ENCODE peak calls at places on chromosomes 4 and X, in nine cellular contexts. P is fibroblast of lung, J is heart right ventricle, N is MM.1S, Y is IMR-90, T is esophagus squamous epithelium, W is psoas muscle, X is epithelial cell of esophagus, D is epithelial cell of proximal tubule. Q is an unnamed sample.

GRCh38 chrX:154136627-154137161 is 7.3 kb upstream of the OPN1LW start:
- DNase-seq in T (no peak), P (peak), Y (peak), X (peak), D (no peak), W (peak), J (peak), N (peak), Q (no peak)

GRCh38 chr4:48538358-48538757 is 48.3 kb downstream of the ZAR1 start:
- DNase-seq in X (no peak), D (no peak), J (no peak), P (no peak), Y (no peak), W (no peak), N (no peak), T (no peak), Q (no peak)

GRCh38 chr4:176413171-176413570 is 93.4 kb downstream of the SPCS3 start:
- DNase-seq in P (no peak), X (no peak), W (no peak), J (no peak), D (no peak), Y (no peak), T (no peak), N (no peak), Q (no peak)

GRCh38 chr4:176002007-176002623 is 63.5 kb upstream of the WDR17 start:
- DNase-seq in J (peak), D (no peak), N (peak), P (peak), Y (no peak), T (no peak), W (peak), X (peak), Q (no peak)

GRCh38 chr4:14566518-14566917 is 435.8 kb upstream of the CPEB2 start:
- DNase-seq in X (no peak), N (peak), J (no peak), D (no peak), P (peak), Y (peak), T (no peak), W (no peak), Q (no peak)

GRCh38 chr4:2291705-2292651 is 30.1 kb upstream of the MXD4 start:
- DNase-seq in P (no peak), D (no peak), W (peak), Y (no peak), J (no peak), N (no peak), T (no peak), X (no peak), Q (no peak)

GRCh38 chr4:5839751-5840674 is 52.9 kb downstream of the CRMP1 start:
- DNase-seq in Y (no peak), W (peak), P (no peak), X (no peak), D (no peak), N (no peak), T (no peak), J (peak), Q (no peak)

GRCh38 chr4:47075241-47075640 is 43.9 kb downstream of the GABRB1 start:
- DNase-seq in W (no peak), P (peak), Y (peak), T (no peak), J (no peak), D (no peak), N (peak), X (peak), Q (no peak)

GRCh38 chr4:82268050-82268825 is 105.6 kb downstream of the HNRNPD start:
- DNase-seq in X (peak), Y (peak), N (peak), W (peak), D (peak), T (no peak), P (peak), J (peak), Q (peak)

GRCh38 chrX:142998447-142999208 is 27.1 kb upstream of the SPANXN4 start:
- DNase-seq in Y (no peak), T (no peak), W (no peak), X (no peak), N (no peak), J (no peak), D (no peak), P (no peak), Q (no peak)

GRCh38 chrX:56812515-56813105 is 83.6 kb downstream of the NBDY start:
- DNase-seq in D (no peak), Y (no peak), T (no peak), N (peak), P (no peak), W (no peak), X (peak), J (no peak), Q (no peak)

GRCh38 chrX:153438522-153438921 is 7.3 kb downstream of the TREX2 start:
- DNase-seq in T (no peak), P (peak), W (no peak), X (peak), Y (peak), J (no peak), N (no peak), D (no peak), Q (no peak)

GRCh38 chrX:112698946-112699345 is 19.2 kb upstream of the LHFPL1 start:
- DNase-seq in X (no peak), P (no peak), W (no peak), T (no peak), N (no peak), D (no peak), Y (no peak), J (no peak), Q (no peak)

GRCh38 chr4:112284166-112284565 is 1.5 kb downstream of the TIFA start:
- DNase-seq in Y (peak), J (no peak), W (no peak), T (no peak), P (peak), X (peak), N (no peak), D (no peak), Q (no peak)

GRCh38 chrX:149630681-149631292 is 805 bp downstream of the TMEM185A start:
- DNase-seq in W (no peak), N (no peak), D (peak), Y (peak), X (peak), T (no peak), J (no peak), P (peak), Q (no peak)

GRCh38 chr4:187826725-187827124 is 168.8 kb upstream of the ZFP42 start:
- DNase-seq in D (no peak), N (no peak), J (no peak), W (no peak), X (no peak), T (no peak), P (no peak), Y (no peak), Q (no peak)

GRCh38 chrX:132876509-132876837 is 82.0 kb downstream of the HS6ST2 start:
- DNase-seq in N (no peak), D (no peak), W (no peak), X (no peak), Y (no peak), P (peak), J (no peak), T (no peak), Q (no peak)

GRCh38 chr4:168735735-168736134 is 238.9 kb downstream of the PALLD start:
- DNase-seq in J (no peak), W (no peak), D (no peak), P (no peak), N (no peak), Y (no peak), T (no peak), X (no peak), Q (no peak)

GRCh38 chr4:40201898-40202297 is 5.1 kb downstream of the RHOH start:
- DNase-seq in D (no peak), Y (no peak), J (no peak), N (no peak), W (no peak), T (no peak), X (no peak), P (no peak), Q (no peak)

GRCh38 chr4:40200881-40201797 is 4.3 kb downstream of the RHOH start:
- DNase-seq in D (no peak), N (peak), P (peak), W (no peak), T (no peak), X (peak), J (no peak), Y (peak), Q (no peak)

GRCh38 chr4:40204507-40205258 is 7.9 kb downstream of the RHOH start:
- DNase-seq in Y (no peak), P (no peak), D (no peak), N (peak), X (no peak), T (no peak), W (no peak), J (no peak), Q (no peak)

GRCh38 chr4:40199999-40200880 is 3.4 kb downstream of the RHOH start:
- DNase-seq in D (no peak), N (peak), W (no peak), P (peak), T (no peak), X (no peak), J (no peak), Y (peak), Q (no peak)

GRCh38 chr4:40202474-40202873 is 5.6 kb downstream of the RHOH start:
- DNase-seq in D (no peak), X (no peak), W (no peak), P (no peak), J (no peak), N (peak), Y (no peak), T (no peak), Q (no peak)
- H3K4me3 ChIP-seq in D (no peak), X (no peak), W (no peak), P (no peak), J (no peak), N (peak), Y (no peak), T (no peak), Q (no peak)

GRCh38 chr4:184417802-184418511 is 56.4 kb downstream of the IRF2 start:
- DNase-seq in Y (peak), J (no peak), P (peak), D (peak), T (no peak), X (peak), W (no peak), N (peak), Q (peak)
- TF ChIP-seq CTCF in Y (no peak), J (no peak), P (peak), D (no peak), T (no peak), X (peak), W (no peak), N (no peak), Q (no peak)

GRCh38 chr4:38858097-38858420 is 1.4 kb upstream of the TLR6 start:
- DNase-seq in T (no peak), X (no peak), J (no peak), Y (no peak), D (no peak), N (no peak), P (no peak), W (no peak), Q (no peak)

GRCh38 chr4:38857354-38858096 is 908 bp upstream of the TLR6 start:
- DNase-seq in J (no peak), Y (peak), T (peak), W (peak), P (peak), D (peak), X (peak), N (peak), Q (peak)

GRCh38 chr4:38855466-38855865 is 1.2 kb downstream of the TLR6 start:
- DNase-seq in P (no peak), Y (no peak), W (no peak), N (no peak), X (no peak), T (no peak), D (no peak), J (no peak), Q (no peak)

GRCh38 chr4:38856524-38857337 is at the start of gene TLR6:
- DNase-seq in X (peak), P (peak), D (peak), W (no peak), Y (peak), T (no peak), J (no peak), N (peak), Q (no peak)

DNA sequence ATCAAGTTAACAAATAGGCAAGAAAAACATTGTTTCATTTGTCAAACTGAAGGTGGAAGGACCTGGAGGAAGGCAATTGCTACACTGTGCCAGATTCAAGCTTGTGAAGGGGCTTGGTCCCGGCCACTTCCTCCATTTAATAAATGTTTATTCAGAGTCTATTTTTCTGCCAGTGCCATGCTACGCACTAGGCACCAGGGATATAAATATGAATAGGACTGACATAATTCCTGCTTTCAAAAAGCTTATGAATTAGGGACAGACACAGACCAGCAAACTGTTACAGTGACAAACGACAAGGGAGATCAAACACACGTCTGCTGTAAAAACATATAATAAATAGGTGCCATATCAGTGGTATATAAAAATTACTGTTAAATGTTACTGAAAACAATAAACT is 571 bp downstream of the TLR6 start:
- DNase-seq in P (no peak), N (peak), T (no peak), X (no peak), W (no peak), J (no peak), D (no peak), Y (no peak), Q (no peak)
- H3K4me3 ChIP-seq in P (peak), N (peak), T (peak), X (no peak), W (peak), J (peak), D (peak), Y (no peak), Q (no peak)

DNA sequence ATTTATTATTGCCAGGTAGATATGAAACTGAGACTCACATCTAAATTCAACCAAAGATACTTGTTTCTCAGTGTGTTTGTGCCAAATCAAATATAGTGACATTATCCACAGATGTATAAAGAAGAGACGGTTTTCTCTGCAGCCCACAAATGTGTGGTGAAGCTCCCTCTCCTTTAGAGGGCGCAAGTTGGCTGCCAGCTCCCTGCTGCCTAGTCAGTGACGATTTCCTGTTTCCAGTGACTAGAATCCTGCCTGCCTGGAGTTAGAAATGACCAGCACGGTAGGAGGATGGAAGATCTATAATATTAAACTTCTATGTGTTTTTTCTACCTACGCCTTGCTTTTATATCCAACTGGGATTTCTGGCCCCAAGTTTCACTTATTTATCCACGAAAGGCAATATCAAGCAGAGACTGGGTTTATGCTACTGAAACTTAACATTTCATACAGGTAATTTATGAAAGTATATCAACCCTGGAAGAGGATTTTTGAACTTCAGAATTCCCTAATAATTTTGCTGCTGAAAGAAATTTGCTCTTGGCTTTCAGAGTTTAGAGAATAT is 1793.7 kb upstream of the TENM3 start:
- DNase-seq in T (no peak), D (no peak), X (peak), J (no peak), P (peak), N (peak), W (no peak), Y (peak), Q (peak)
- TF ChIP-seq CTCF in T (no peak), D (peak), X (peak), J (no peak), P (peak), N (peak), W (no peak), Y (peak), Q (peak)

DNA sequence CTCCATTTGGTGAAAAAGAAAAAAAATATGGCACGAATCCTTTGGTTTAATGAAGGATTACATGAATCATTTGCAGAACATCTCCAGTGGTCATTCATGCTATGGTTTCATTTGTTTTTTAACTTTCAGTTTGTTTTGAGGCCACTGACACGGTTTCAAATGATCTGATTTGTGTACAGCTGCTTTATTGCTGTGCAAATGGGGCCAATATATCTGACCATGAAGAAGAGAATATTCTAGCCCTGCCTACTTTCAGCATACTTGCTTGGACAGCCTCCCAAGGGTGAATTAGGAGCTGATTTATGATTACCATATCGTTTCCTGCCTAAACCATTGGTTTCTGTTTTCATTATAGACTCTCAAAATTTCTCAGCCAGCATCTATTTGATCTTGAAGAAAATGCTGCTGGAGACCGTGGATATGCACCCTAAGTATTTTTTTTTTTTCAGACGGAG is 30.7 kb downstream of the SPARCL1 start:
- DNase-seq in P (peak), X (no peak), W (no peak), N (peak), D (peak), Y (peak), T (no peak), J (no peak), Q (no peak)
- H3K4me3 ChIP-seq in P (peak), X (no peak), W (no peak), N (peak), D (no peak), Y (peak), T (peak), J (no peak), Q (no peak)

DNA sequence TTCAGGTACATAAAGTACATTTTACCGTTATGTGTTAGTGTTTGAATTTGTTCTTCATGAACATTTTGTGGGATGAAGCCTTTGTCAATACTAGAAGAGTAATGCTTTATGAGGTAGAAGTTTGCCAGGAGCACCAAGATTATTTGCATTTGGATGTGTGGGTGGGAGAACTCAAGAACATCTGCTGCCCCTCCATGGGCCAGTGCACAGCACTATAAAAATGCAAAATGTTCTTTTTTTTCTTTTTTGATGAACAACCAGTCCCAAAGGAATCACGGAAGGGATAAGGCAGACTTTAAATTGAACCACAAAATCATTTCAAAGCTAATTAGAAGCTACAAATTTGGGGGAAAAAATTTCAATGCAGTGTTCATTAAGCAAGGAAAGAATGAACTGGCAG is 300.3 kb upstream of the NWD2 start:
- DNase-seq in D (no peak), J (no peak), W (no peak), X (no peak), P (no peak), T (no peak), N (no peak), Y (no peak), Q (no peak)
- TF ChIP-seq CTCF in D (no peak), J (no peak), W (no peak), X (no peak), P (no peak), T (no peak), N (no peak), Y (no peak), Q (no peak)

DNA sequence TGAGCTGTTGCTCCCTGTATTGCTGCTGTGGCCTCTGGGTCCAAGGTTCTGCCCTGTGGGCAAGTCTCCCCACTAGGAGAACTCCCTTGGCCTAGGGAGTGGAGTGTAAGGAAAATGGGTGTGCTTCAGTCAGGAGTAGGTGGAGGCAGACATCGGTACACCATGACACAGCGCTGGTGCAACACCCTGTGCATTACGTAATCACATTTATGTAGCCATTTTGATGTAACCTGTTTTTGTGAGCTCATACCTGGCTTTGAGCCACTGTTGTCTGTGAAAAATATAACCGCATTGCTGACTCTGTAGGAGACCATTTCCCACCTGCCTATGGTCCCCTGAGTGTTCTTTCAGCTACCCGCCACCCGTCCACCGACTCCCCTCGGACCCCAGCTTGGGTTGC is 700.5 kb upstream of the AGA start:
- DNase-seq in D (no peak), N (no peak), P (no peak), Y (no peak), T (no peak), J (no peak), X (peak), W (no peak), Q (no peak)
- H3K4me3 ChIP-seq in D (no peak), N (no peak), P (no peak), Y (no peak), T (no peak), J (no peak), X (no peak), W (no peak), Q (no peak)

DNA sequence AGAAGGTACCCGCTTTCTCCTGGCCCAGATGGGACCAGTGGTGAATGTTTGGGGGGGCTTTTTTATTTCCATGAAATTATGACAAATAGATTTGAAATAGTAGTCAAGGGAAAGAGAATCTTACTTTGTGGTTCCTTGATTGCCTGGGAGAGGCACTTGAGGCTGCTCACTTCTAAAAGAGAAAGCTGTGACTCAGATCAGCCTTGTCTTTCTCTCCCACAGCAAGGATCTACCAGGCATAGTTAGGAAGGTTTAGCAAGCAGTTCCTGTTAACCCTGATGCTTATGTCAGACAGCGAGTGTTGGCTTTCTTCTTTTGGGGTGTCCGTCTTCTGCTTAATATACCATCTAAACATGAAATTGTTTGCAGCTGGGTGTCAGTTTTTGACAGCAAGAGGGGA is 114.5 kb downstream of the TSPAN7 start:
- DNase-seq in P (peak), D (no peak), J (no peak), Y (no peak), T (no peak), W (no peak), N (no peak), X (no peak), Q (no peak)
- TF ChIP-seq CTCF in P (no peak), D (no peak), J (no peak), Y (no peak), T (no peak), W (no peak), N (no peak), X (no peak), Q (no peak)